ENCODE peak calls at places on chromosomes 3 and 15, in eight cellular contexts. One of them, this sample, is unnamed.

GRCh38 chr15:74787251-74788041 is 5.6 kb downstream of the CSK start:
- DNase-seq in fibroblast of pulmonary artery: peak
- DNase-seq in SW480: peak
- DNase-seq in aorta: no peak
- DNase-seq in CD8-positive, alpha-beta T cell: peak
- DNase-seq in Calu3: peak
- DNase-seq in thyroid gland: peak
- DNase-seq in BE2C: peak
- DNase-seq in this sample: no peak

GRCh38 chr3:47057212-47057671 is 77.8 kb downstream of the NBEAL2 start:
- DNase-seq in CD8-positive, alpha-beta T cell: peak
- DNase-seq in BE2C: no peak
- DNase-seq in fibroblast of pulmonary artery: no peak
- DNase-seq in aorta: no peak
- DNase-seq in SW480: peak
- DNase-seq in thyroid gland: no peak
- DNase-seq in Calu3: no peak
- DNase-seq in this sample: no peak

GRCh38 chr15:39833515-39833981 is 50.9 kb upstream of the FSIP1 start:
- DNase-seq in thyroid gland: no peak
- DNase-seq in CD8-positive, alpha-beta T cell: no peak
- DNase-seq in aorta: no peak
- DNase-seq in BE2C: no peak
- DNase-seq in SW480: no peak
- DNase-seq in fibroblast of pulmonary artery: peak
- DNase-seq in Calu3: no peak
- DNase-seq in this sample: no peak

GRCh38 chr3:179563298-179563934 is 690 bp downstream of the ACTL6A start:
- DNase-seq in fibroblast of pulmonary artery: peak
- DNase-seq in BE2C: peak
- DNase-seq in thyroid gland: peak
- DNase-seq in aorta: peak
- DNase-seq in Calu3: peak
- DNase-seq in CD8-positive, alpha-beta T cell: peak
- DNase-seq in SW480: peak
- DNase-seq in this sample: peak

GRCh38 chr15:42705336-42705735 is 31.6 kb downstream of the CDAN1 start:
- DNase-seq in Calu3: no peak
- DNase-seq in aorta: no peak
- DNase-seq in thyroid gland: no peak
- DNase-seq in SW480: no peak
- DNase-seq in BE2C: no peak
- DNase-seq in CD8-positive, alpha-beta T cell: no peak
- DNase-seq in fibroblast of pulmonary artery: no peak
- DNase-seq in this sample: no peak

GRCh38 chr3:36843065-36844051 is 79.0 kb upstream of the DCLK3 start:
- DNase-seq in aorta: no peak
- DNase-seq in SW480: peak
- DNase-seq in BE2C: peak
- DNase-seq in fibroblast of pulmonary artery: peak
- DNase-seq in CD8-positive, alpha-beta T cell: peak
- DNase-seq in thyroid gland: peak
- DNase-seq in Calu3: peak
- DNase-seq in this sample: no peak

GRCh38 chr3:37607604-37608003 is 254.1 kb upstream of the CTDSPL start:
- DNase-seq in thyroid gland: no peak
- DNase-seq in aorta: no peak
- DNase-seq in fibroblast of pulmonary artery: no peak
- DNase-seq in CD8-positive, alpha-beta T cell: no peak
- DNase-seq in SW480: no peak
- DNase-seq in BE2C: no peak
- DNase-seq in Calu3: no peak
- DNase-seq in this sample: no peak

GRCh38 chr3:114899186-114899931 is 247.7 kb downstream of the ZBTB20 start:
- DNase-seq in BE2C: no peak
- DNase-seq in fibroblast of pulmonary artery: no peak
- DNase-seq in CD8-positive, alpha-beta T cell: no peak
- DNase-seq in aorta: no peak
- DNase-seq in thyroid gland: peak
- DNase-seq in Calu3: peak
- DNase-seq in SW480: peak
- DNase-seq in this sample: peak

GRCh38 chr3:59127071-59127470 is 77.2 kb upstream of the CFAP20DC start:
- DNase-seq in CD8-positive, alpha-beta T cell: no peak
- DNase-seq in thyroid gland: no peak
- DNase-seq in aorta: no peak
- DNase-seq in BE2C: no peak
- DNase-seq in Calu3: no peak
- DNase-seq in SW480: peak
- DNase-seq in fibroblast of pulmonary artery: peak
- DNase-seq in this sample: no peak

GRCh38 chr3:56135941-56136340 is 332.3 kb downstream of the ERC2 start:
- DNase-seq in aorta: no peak
- DNase-seq in thyroid gland: no peak
- DNase-seq in fibroblast of pulmonary artery: no peak
- DNase-seq in CD8-positive, alpha-beta T cell: no peak
- DNase-seq in BE2C: no peak
- DNase-seq in Calu3: no peak
- DNase-seq in SW480: peak
- DNase-seq in this sample: no peak

This sample was measured in body of pancreas.